ENCODE peak calls at places on chromosomes 7 and 10, in seven cellular contexts. V is IMR-90, M is neuronal stem cell, U is H9, N is mesendoderm, Y is trophoblast cell, E is H1. W is an unnamed sample.
A peak's percentile ranks its signal among the peaks of the same experiment; 100 is the strongest.

GRCh38 chr10:124364674-124365073 is 54.0 kb downstream of the OAT start:
- DNase-seq in V (no peak), N (no peak), M (no peak), E (no peak), Y (no peak), U (no peak), W (no peak)

GRCh38 chr7:19377611-19378339 is 232.6 kb upstream of the FERD3L start:
- DNase-seq in Y (no peak), E (no peak), M (no peak), U (no peak), N (no peak), V (peak; percentile 90), W (peak; percentile 72)

GRCh38 chr7:134954197-134955082 is 31.9 kb upstream of the AGBL3 start:
- DNase-seq in E (no peak), M (no peak), N (peak; percentile 42), Y (peak; percentile 62), U (no peak), V (peak; percentile 54), W (peak; percentile 51)

GRCh38 chr10:76022366-76022765 is 590.9 kb downstream of the LRMDA start:
- DNase-seq in Y (no peak), N (no peak), M (no peak), E (no peak), V (no peak), U (no peak), W (no peak)

GRCh38 chr10:50501899-50502556 is 121.7 kb downstream of the SGMS1 start:
- DNase-seq in U (no peak), M (no peak), Y (no peak), E (no peak), N (peak; percentile 52), V (no peak), W (no peak)

GRCh38 chr7:11648104-11648503 is 183.9 kb downstream of the THSD7A start:
- DNase-seq in V (no peak), Y (no peak), N (no peak), M (no peak), E (no peak), U (no peak), W (no peak)

GRCh38 chr7:139726485-139726869 is 51.3 kb downstream of the HIPK2 start:
- DNase-seq in U (no peak), E (no peak), M (no peak), Y (no peak), N (no peak), V (no peak), W (no peak)

GRCh38 chr7:119572132-119572531 is 700.8 kb upstream of the KCND2 start:
- DNase-seq in V (no peak), Y (no peak), M (no peak), E (no peak), U (peak; percentile 40), N (peak; percentile 12), W (peak; percentile 2)

GRCh38 chr10:30553625-30554442 is 75.7 kb downstream of the LYZL2 start:
- DNase-seq in M (peak; percentile 8), U (peak; percentile 80), V (peak; percentile 11), E (peak; percentile 55), N (peak; percentile 91), Y (peak; percentile 67), W (peak; percentile 67)

GRCh38 chr7:134532155-134533089 is 5.1 kb downstream of the AKR1B10 start:
- DNase-seq in U (no peak), E (no peak), Y (peak; percentile 34), N (no peak), M (no peak), V (no peak), W (no peak)

GRCh38 chr7:12706900-12707536 is 19.6 kb downstream of the ARL4A start:
- DNase-seq in E (no peak), N (no peak), Y (no peak), V (peak; percentile 84), U (no peak), M (no peak), W (peak; percentile 52)

GRCh38 chr7:140348161-140348849 is 50.0 kb downstream of the SLC37A3 start:
- DNase-seq in Y (no peak), M (no peak), E (no peak), V (peak; percentile 65), N (no peak), U (no peak), W (no peak)

GRCh38 chr10:26737730-26738129 is 40.2 kb downstream of the PDSS1 start:
- DNase-seq in M (no peak), E (no peak), V (peak; percentile 55), Y (peak; percentile 49), N (no peak), U (no peak), W (peak; percentile 34)

GRCh38 chr10:76024460-76025123 is 593.2 kb downstream of the LRMDA start:
- DNase-seq in N (no peak), E (no peak), V (no peak), U (no peak), Y (no peak), M (no peak), W (no peak)

GRCh38 chr7:121752706-121753105 is 120.3 kb upstream of the PTPRZ1 start:
- DNase-seq in M (no peak), N (peak; percentile 49), V (peak; percentile 13), E (no peak), U (peak; percentile 39), Y (peak; percentile 37), W (peak; percentile 8)

GRCh38 chr7:131365876-131366275 is 38.2 kb downstream of the MKLN1 start:
- DNase-seq in N (no peak), U (no peak), V (peak; percentile 70), E (no peak), M (no peak), Y (no peak), W (peak; percentile 30)

GRCh38 chr7:94176694-94177200 is 172.6 kb upstream of the BET1 start:
- DNase-seq in M (no peak), U (no peak), E (no peak), V (no peak), Y (no peak), N (no peak), W (no peak)

GRCh38 chr7:94182066-94182465 is 177.9 kb upstream of the BET1 start:
- DNase-seq in V (peak; percentile 98), M (no peak), Y (peak; percentile 22), U (no peak), N (peak; percentile 5), E (no peak), W (peak; percentile 84)

GRCh38 chr7:94177441-94177840 is 173.3 kb upstream of the BET1 start:
- DNase-seq in E (no peak), M (no peak), V (no peak), N (no peak), Y (no peak), U (no peak), W (no peak)

GRCh38 chr7:94178247-94178646 is 174.1 kb upstream of the BET1 start:
- DNase-seq in Y (no peak), E (no peak), M (no peak), V (no peak), U (no peak), N (no peak), W (no peak)

DNA sequence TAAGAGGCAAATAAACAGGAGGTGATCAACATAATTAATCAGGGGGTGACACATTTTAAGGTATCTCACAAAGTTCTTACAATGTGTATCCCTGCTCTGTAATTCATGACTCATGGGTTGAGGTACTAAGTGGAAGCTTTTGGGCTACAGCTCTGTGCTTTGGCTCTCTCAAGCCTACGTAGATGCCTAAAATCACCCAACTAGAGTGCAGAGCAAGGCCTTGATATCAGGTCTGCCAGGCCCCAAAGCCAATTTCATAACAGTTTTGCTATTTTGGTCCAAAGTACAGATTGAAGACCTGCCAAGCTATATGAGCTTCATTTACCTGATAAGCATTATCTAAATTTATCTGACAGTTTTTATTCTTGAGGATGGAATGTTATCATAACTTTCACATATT is 175.3 kb upstream of the BET1 start:
- DNase-seq in N (no peak), E (no peak), Y (no peak), M (no peak), V (no peak), U (no peak), W (no peak)
- H3K18ac ChIP-seq in N (no peak overlapping the region), E (no peak overlapping the region), Y (no peak overlapping the region), M (no peak overlapping the region), V (peak overlapping the region; percentile 50), U (no peak overlapping the region), W (no peak overlapping the region)

DNA sequence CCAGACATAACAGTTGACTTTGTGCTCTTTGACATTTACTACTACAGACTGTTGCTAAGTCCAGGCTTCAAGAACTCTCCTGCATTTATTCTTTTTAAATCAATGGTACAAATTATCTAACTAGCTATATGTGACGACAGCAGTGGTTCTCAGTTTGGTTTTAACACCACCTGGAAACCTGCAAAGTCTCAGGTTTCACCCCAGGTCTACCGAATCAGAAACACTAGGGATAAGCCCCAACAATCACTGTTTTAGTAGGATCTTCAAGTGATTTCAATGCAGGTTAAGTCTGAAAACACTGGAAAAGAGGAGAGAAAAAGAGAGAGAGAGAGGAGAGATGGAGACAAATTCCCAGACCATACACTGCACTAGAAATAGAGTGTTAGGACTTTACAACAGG is 519.0 kb downstream of the PCDH15 start:
- DNase-seq in U (no peak), V (no peak), N (peak; percentile 8), E (no peak), Y (no peak), M (no peak), W (no peak)
- H3K18ac ChIP-seq in U (no peak overlapping the region), V (no peak overlapping the region), N (no peak overlapping the region), E (no peak overlapping the region), Y (no peak overlapping the region), M (no peak overlapping the region), W (no peak overlapping the region)

GRCh38 chr7:26422761-26423160 is 131.1 kb downstream of the SNX10 start:
- DNase-seq in E (no peak), N (no peak), U (no peak), V (no peak), M (no peak), Y (no peak), W (no peak)
- H3K18ac ChIP-seq in E (no peak overlapping the region), N (no peak overlapping the region), U (no peak overlapping the region), V (no peak overlapping the region), M (no peak overlapping the region), Y (no peak overlapping the region), W (peak overlapping the region; percentile 61)

DNA sequence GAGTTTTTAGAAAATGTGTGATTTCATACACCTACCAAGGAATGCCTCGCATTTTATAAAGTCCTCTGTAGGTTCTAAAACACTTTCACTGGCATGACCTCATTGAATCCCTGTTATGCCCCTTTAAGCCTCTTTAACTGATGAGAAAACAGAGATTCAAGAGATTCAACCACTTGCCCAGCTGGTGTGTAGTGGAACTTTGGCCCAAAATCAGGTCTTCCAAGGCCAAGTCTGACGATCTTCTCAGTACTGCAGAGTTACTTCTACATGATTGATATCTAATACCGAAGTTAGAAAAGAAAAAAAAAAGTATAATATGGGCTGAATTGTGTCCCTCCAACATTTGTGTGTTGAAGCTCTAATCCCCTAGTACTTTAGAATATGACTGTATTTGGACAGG is 202.0 kb downstream of the WDR11 start:
- DNase-seq in M (no peak), V (no peak), E (no peak), Y (no peak), N (no peak), U (no peak), W (no peak)
- H3K18ac ChIP-seq in M (no peak overlapping the region), V (no peak overlapping the region), E (no peak overlapping the region), Y (no peak overlapping the region), N (no peak overlapping the region), U (no peak overlapping the region), W (no peak overlapping the region)

W was measured in mesenchymal stem cell.